ENCODE peak calls at places on chromosomes 6 and 20, in four cellular contexts. One of them, this sample, is unnamed.

GRCh38 chr6:154157082-154157481 is 118.0 kb downstream of the OPRM1 start:
- DNase-seq in SK-N-SH: no peak
- DNase-seq in fibroblast of pulmonary artery: no peak
- DNase-seq in GM23338: no peak
- DNase-seq in this sample: no peak

GRCh38 chr20:35339007-35339406 is 46.8 kb upstream of the FAM83C start:
- DNase-seq in SK-N-SH: no peak
- DNase-seq in fibroblast of pulmonary artery: peak; percentile 78
- DNase-seq in GM23338: no peak
- DNase-seq in this sample: peak; percentile 98

GRCh38 chr6:26538572-26538902 is 371 bp downstream of the HMGN4 start:
- DNase-seq in SK-N-SH: no peak
- DNase-seq in fibroblast of pulmonary artery: no peak
- DNase-seq in GM23338: peak; percentile 68
- DNase-seq in this sample: no peak

GRCh38 chr6:155561262-155561970 is 105.8 kb upstream of the NOX3 start:
- DNase-seq in SK-N-SH: no peak
- DNase-seq in fibroblast of pulmonary artery: no peak
- DNase-seq in GM23338: no peak
- DNase-seq in this sample: peak; percentile 8

GRCh38 chr6:39791850-39792500 is at the start of gene DAAM2:
- DNase-seq in SK-N-SH: peak; percentile 81
- DNase-seq in fibroblast of pulmonary artery: peak; percentile 52
- DNase-seq in GM23338: peak; percentile 66
- DNase-seq in this sample: peak; percentile 29

GRCh38 chr6:1110935-1111334 is 201.0 kb upstream of the FOXQ1 start:
- DNase-seq in SK-N-SH: no peak
- DNase-seq in fibroblast of pulmonary artery: no peak
- DNase-seq in GM23338: no peak
- DNase-seq in this sample: no peak

GRCh38 chr6:81800666-81801065 is 48.2 kb upstream of the TENT5A start:
- DNase-seq in SK-N-SH: no peak
- DNase-seq in fibroblast of pulmonary artery: no peak
- DNase-seq in GM23338: no peak
- DNase-seq in this sample: no peak

GRCh38 chr6:14068133-14068532 is 49.4 kb upstream of the CD83 start:
- DNase-seq in SK-N-SH: no peak
- DNase-seq in fibroblast of pulmonary artery: peak; percentile 81
- DNase-seq in GM23338: no peak
- DNase-seq in this sample: peak; percentile 57

GRCh38 chr6:33728438-33728837 is 16.9 kb upstream of the UQCC2 start:
- DNase-seq in SK-N-SH: no peak
- DNase-seq in fibroblast of pulmonary artery: no peak
- DNase-seq in GM23338: no peak
- DNase-seq in this sample: no peak

GRCh38 chr6:136550045-136550329 is 235 bp downstream of the MAP7 start:
- DNase-seq in SK-N-SH: peak; percentile 89
- DNase-seq in fibroblast of pulmonary artery: no peak
- DNase-seq in GM23338: no peak
- DNase-seq in this sample: no peak

GRCh38 chr6:160042788-160043301 is 74.0 kb downstream of the IGF2R start:
- DNase-seq in SK-N-SH: no peak
- DNase-seq in fibroblast of pulmonary artery: peak; percentile 40
- DNase-seq in GM23338: no peak
- DNase-seq in this sample: peak; percentile 86

GRCh38 chr6:45746046-45746445 is 269.6 kb downstream of the CLIC5 start:
- DNase-seq in SK-N-SH: no peak
- DNase-seq in fibroblast of pulmonary artery: peak; percentile 26
- DNase-seq in GM23338: no peak
- DNase-seq in this sample: peak; percentile 77

GRCh38 chr6:113809818-113810217 is 47.3 kb upstream of the MARCKS start:
- DNase-seq in SK-N-SH: no peak
- DNase-seq in fibroblast of pulmonary artery: no peak
- DNase-seq in GM23338: no peak
- DNase-seq in this sample: no peak

GRCh38 chr6:151196571-151196970 is 43.2 kb upstream of the AKAP12 start:
- DNase-seq in SK-N-SH: no peak
- DNase-seq in fibroblast of pulmonary artery: peak; percentile 89
- DNase-seq in GM23338: no peak
- DNase-seq in this sample: peak; percentile 88

GRCh38 chr6:122754191-122754731 is 25.3 kb upstream of the FABP7 start:
- DNase-seq in SK-N-SH: no peak
- DNase-seq in fibroblast of pulmonary artery: no peak
- DNase-seq in GM23338: no peak
- DNase-seq in this sample: no peak

GRCh38 chr20:48904566-48905321 is 16.8 kb upstream of the ARFGEF2 start:
- DNase-seq in SK-N-SH: peak; percentile 68
- DNase-seq in fibroblast of pulmonary artery: peak; percentile 79
- DNase-seq in GM23338: peak; percentile 82
- DNase-seq in this sample: peak; percentile 69

GRCh38 chr20:48706116-48706656 is 121.6 kb downstream of the PREX1 start:
- DNase-seq in SK-N-SH: no peak
- DNase-seq in fibroblast of pulmonary artery: peak; percentile 69
- DNase-seq in GM23338: no peak
- DNase-seq in this sample: peak; percentile 64

GRCh38 chr6:149940673-149940984 is 1.2 kb upstream of the ULBP2 start:
- DNase-seq in SK-N-SH: no peak
- DNase-seq in fibroblast of pulmonary artery: no peak
- DNase-seq in GM23338: no peak
- DNase-seq in this sample: no peak

GRCh38 chr6:142945446-142946180 is 637 bp upstream of the HIVEP2 start:
- DNase-seq in SK-N-SH: peak; percentile 74
- DNase-seq in fibroblast of pulmonary artery: no peak
- DNase-seq in GM23338: peak; percentile 67
- DNase-seq in this sample: peak; percentile 44

GRCh38 chr20:373171-373890 is 7.2 kb upstream of the TRIB3 start:
- DNase-seq in SK-N-SH: peak; percentile 44
- DNase-seq in fibroblast of pulmonary artery: peak; percentile 98
- DNase-seq in GM23338: peak; percentile 46
- DNase-seq in this sample: peak; percentile 84

GRCh38 chr6:82364087-82365010 is 732 bp downstream of the TPBG start:
- DNase-seq in SK-N-SH: peak; percentile 71
- DNase-seq in fibroblast of pulmonary artery: peak; percentile 69
- DNase-seq in GM23338: peak; percentile 79
- DNase-seq in this sample: peak; percentile 60

GRCh38 chr20:20856306-20856705 is 143.9 kb upstream of the RALGAPA2 start:
- DNase-seq in SK-N-SH: no peak
- DNase-seq in fibroblast of pulmonary artery: no peak
- DNase-seq in GM23338: no peak
- DNase-seq in this sample: no peak

GRCh38 chr6:21604081-21604480 is 10.5 kb downstream of the SOX4 start:
- DNase-seq in SK-N-SH: no peak
- DNase-seq in fibroblast of pulmonary artery: no peak
- DNase-seq in GM23338: no peak
- DNase-seq in this sample: no peak

GRCh38 chr6:85394853-85395538 is 54.9 kb upstream of the NT5E start:
- DNase-seq in SK-N-SH: no peak
- DNase-seq in fibroblast of pulmonary artery: peak; percentile 62
- DNase-seq in GM23338: no peak
- DNase-seq in this sample: no peak

GRCh38 chr6:93678841-93679454 is 259.6 kb upstream of the EPHA7 start:
- DNase-seq in SK-N-SH: no peak
- DNase-seq in fibroblast of pulmonary artery: peak; percentile 34
- DNase-seq in GM23338: no peak
- DNase-seq in this sample: no peak

GRCh38 chr20:59581983-59582679 is 22.2 kb upstream of the PHACTR3 start:
- DNase-seq in SK-N-SH: no peak
- DNase-seq in fibroblast of pulmonary artery: no peak
- DNase-seq in GM23338: no peak
- DNase-seq in this sample: no peak
- TF ChIP-seq CTCF in SK-N-SH: no peak
- TF ChIP-seq CTCF in fibroblast of pulmonary artery: no peak
- TF ChIP-seq CTCF in GM23338: no peak
- TF ChIP-seq CTCF in this sample: no peak

DNA sequence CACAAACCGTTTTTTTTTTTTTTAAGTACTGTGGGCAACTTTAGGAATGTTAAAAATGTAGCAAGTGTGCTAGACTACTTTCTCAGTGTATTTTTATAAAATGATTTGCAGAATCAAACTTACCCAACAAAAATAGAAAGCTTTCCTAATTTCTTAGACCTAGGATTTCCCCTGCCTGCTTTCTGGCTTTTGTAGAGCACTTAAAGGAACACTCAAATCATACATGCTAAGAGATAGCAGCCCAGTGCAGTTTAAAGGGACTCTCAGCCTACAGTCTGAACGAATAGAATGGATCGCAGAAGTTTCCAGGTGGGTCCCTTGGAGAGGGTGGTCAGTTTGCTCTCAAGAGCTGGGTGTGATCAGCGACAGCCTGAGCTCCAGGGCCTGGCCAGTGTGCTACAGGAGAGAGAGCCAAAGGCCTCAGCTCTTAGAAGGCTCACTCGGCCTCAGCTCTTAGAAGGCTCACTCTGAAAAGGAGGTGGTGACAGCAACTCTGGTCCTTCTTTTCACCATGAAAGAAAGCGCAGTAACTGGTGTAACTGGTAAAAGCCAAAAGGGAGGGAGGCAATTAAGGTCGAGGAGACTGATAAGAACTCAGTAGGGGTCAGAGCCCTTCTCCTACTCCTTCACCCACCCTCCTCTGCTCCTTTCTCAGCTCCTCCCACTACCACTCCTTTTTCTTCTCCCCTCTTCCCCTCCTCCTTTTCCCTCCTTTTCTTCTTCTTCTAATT is 142.4 kb downstream of the ZFP64 start:
- DNase-seq in SK-N-SH: no peak
- DNase-seq in fibroblast of pulmonary artery: peak; percentile 42
- DNase-seq in GM23338: peak; percentile 60
- DNase-seq in this sample: peak; percentile 18
- H3K4me3 ChIP-seq in SK-N-SH: no peak overlapping the region
- H3K4me3 ChIP-seq in fibroblast of pulmonary artery: no peak overlapping the region
- H3K4me3 ChIP-seq in GM23338: peak overlapping the region; percentile 22
- H3K4me3 ChIP-seq in this sample: no peak overlapping the region

DNA sequence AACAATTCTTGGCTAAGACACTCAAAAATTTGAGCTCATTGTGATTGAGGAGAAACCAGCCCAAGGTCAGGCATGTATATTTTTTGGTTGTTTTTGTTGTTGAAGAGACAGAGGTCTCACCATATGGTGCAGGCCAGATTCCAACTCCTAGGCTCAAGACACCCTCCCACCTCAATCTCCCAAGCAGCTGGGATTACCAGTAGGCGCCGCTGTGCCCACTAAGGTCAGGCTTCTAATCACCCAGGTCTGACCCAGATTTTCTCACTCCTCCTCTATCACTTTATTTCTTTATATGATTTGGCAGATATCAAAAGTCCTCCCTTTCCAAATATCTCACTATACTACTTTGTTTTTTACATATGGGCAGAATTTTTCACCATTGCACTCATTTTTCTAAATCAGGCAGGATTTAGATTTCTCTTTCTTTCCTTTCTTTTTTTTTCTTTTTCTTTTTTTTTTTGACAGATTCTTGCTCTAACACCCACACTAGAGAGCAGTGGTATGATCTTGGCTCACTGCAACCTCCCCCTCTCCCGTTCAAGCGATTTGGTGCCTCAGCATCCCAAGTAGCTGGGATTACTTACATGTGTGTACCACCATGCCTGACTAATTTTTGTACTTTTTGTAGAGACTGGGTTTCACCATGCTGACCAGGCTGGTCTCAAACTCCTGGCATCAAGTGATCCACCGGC is 1.7 kb upstream of the C6orf141 start:
- DNase-seq in SK-N-SH: no peak
- DNase-seq in fibroblast of pulmonary artery: no peak
- DNase-seq in GM23338: peak; percentile 52
- DNase-seq in this sample: no peak
- TF ChIP-seq CTCF in SK-N-SH: peak; percentile 29
- TF ChIP-seq CTCF in fibroblast of pulmonary artery: no peak
- TF ChIP-seq CTCF in GM23338: peak; percentile 48
- TF ChIP-seq CTCF in this sample: peak; percentile 6

DNA sequence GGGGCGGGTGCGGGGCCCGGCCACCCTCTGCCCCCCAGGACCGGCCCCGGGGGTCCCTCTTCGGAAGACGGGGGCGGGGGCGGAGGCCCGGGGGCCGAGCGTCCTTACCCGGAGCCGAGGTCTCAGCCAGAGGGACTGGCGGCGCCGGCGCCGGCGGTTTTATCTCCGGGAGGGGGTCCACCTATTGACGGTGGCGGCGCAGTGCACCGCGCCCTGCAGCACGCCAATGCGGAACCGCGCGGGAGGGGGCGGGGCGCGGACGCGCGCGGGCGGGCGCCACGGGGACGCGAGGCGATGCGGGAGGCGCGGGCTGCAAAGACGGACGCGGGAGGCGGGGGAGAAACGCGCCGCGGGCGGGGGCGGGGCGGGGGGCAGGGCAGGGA is at the start of gene EEF1A2:
- DNase-seq in SK-N-SH: peak; percentile 87
- DNase-seq in fibroblast of pulmonary artery: no peak
- DNase-seq in GM23338: no peak
- DNase-seq in this sample: no peak
- H3K4me3 ChIP-seq in SK-N-SH: peak within 1 kb of the TSS; percentile 53
- H3K4me3 ChIP-seq in fibroblast of pulmonary artery: no peak within 1 kb of the TSS
- H3K4me3 ChIP-seq in GM23338: peak within 1 kb of the TSS; percentile 56
- H3K4me3 ChIP-seq in this sample: no peak within 1 kb of the TSS

GRCh38 chr6:107080036-107080435 is 35.3 kb downstream of the BEND3 start:
- DNase-seq in SK-N-SH: no peak
- DNase-seq in fibroblast of pulmonary artery: no peak
- DNase-seq in GM23338: peak; percentile 79
- DNase-seq in this sample: peak; percentile 4

GRCh38 chr6:107079429-107079828 is 35.9 kb downstream of the BEND3 start:
- DNase-seq in SK-N-SH: no peak
- DNase-seq in fibroblast of pulmonary artery: no peak
- DNase-seq in GM23338: peak; percentile 57
- DNase-seq in this sample: no peak

GRCh38 chr6:107077710-107078109 is 37.6 kb downstream of the BEND3 start:
- DNase-seq in SK-N-SH: no peak
- DNase-seq in fibroblast of pulmonary artery: no peak
- DNase-seq in GM23338: no peak
- DNase-seq in this sample: no peak

GRCh38 chr6:107070686-107071085 is 42.7 kb downstream of the MTRES1 start:
- DNase-seq in SK-N-SH: no peak
- DNase-seq in fibroblast of pulmonary artery: no peak
- DNase-seq in GM23338: no peak
- DNase-seq in this sample: no peak

DNA sequence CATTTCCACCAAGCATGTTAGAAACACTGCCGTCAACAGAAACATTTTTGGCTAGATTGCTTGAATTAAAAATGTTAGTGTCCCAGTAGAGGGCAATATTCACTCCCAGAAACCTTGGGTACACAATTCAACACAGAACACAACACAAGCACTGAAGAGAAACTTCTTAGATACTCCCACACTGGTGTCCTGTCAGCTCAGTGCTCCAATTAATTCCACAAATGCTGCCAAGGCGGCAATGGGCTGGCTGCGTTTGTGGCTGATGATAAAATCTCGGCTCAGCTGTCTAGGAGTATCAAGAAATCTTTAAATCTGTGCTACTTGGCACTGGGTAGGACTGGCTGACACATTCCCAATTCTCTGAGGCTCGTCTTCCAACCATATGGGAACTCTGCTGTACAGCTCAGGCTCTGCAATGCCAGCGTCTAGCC is 39.3 kb downstream of the BEND3 start:
- DNase-seq in SK-N-SH: no peak
- DNase-seq in fibroblast of pulmonary artery: peak; percentile 56
- DNase-seq in GM23338: no peak
- DNase-seq in this sample: peak; percentile 58
- TF ChIP-seq CTCF in SK-N-SH: peak; percentile 50
- TF ChIP-seq CTCF in fibroblast of pulmonary artery: peak; percentile 34
- TF ChIP-seq CTCF in GM23338: peak; percentile 20
- TF ChIP-seq CTCF in this sample: peak; percentile 32